ENCODE peak calls at places on chromosome 2, in eight cellular contexts. O, G, R, B, D, N, C and Z are unnamed samples.

GRCh38 chr2:164896634-164897033 is 55.0 kb upstream of the COBLL1 start:
- DNase-seq in B (no peak), N (peak), C (no peak), R (no peak), G (peak), D (peak), O (no peak), Z (no peak)

GRCh38 chr2:25620077-25620476 is 53.3 kb downstream of the DTNB start:
- DNase-seq in D (no peak), C (no peak), G (no peak), O (no peak), N (no peak), R (no peak), B (no peak), Z (no peak)

GRCh38 chr2:179991344-179991743 is 15.8 kb downstream of the CWC22 start:
- DNase-seq in O (no peak), N (peak), R (no peak), B (no peak), G (peak), D (no peak), C (no peak), Z (no peak)

GRCh38 chr2:173797586-173798263 is 167.4 kb downstream of the SP3 start:
- DNase-seq in G (no peak), O (no peak), N (no peak), D (no peak), B (no peak), C (no peak), R (no peak), Z (no peak)

GRCh38 chr2:46971914-46972313 is 56.3 kb upstream of the MCFD2 start:
- DNase-seq in N (no peak), R (no peak), B (no peak), G (no peak), C (no peak), D (no peak), O (no peak), Z (no peak)

GRCh38 chr2:227374158-227374557 is 4.9 kb downstream of the TM4SF20 start:
- DNase-seq in D (no peak), R (no peak), O (no peak), N (peak), C (no peak), G (no peak), B (no peak), Z (no peak)

GRCh38 chr2:148255929-148256328 is 235.0 kb downstream of the MBD5 start:
- DNase-seq in O (peak), G (no peak), C (no peak), D (no peak), N (no peak), R (no peak), B (no peak), Z (no peak)

GRCh38 chr2:240584486-240585031 is 2.0 kb upstream of the CAPN10 start:
- DNase-seq in D (peak), O (no peak), N (peak), B (peak), G (peak), C (no peak), R (peak), Z (no peak)

GRCh38 chr2:142422041-142422440 is 291.2 kb upstream of the LRP1B start:
- DNase-seq in R (no peak), G (no peak), B (no peak), O (no peak), D (no peak), C (no peak), N (no peak), Z (no peak)

GRCh38 chr2:18119883-18120282 is 241.4 kb downstream of the KCNS3 start:
- DNase-seq in B (no peak), D (no peak), O (no peak), N (peak), G (peak), R (peak), C (peak), Z (no peak)

GRCh38 chr2:54503828-54504227 is 47.7 kb downstream of the SPTBN1 start:
- DNase-seq in G (no peak), B (no peak), N (no peak), D (no peak), O (no peak), R (no peak), C (no peak), Z (no peak)

GRCh38 chr2:234827096-234827860 is 124.5 kb upstream of the SH3BP4 start:
- DNase-seq in B (no peak), G (no peak), C (no peak), N (peak), O (no peak), R (no peak), D (no peak), Z (no peak)

GRCh38 chr2:69204654-69205053 is 182.4 kb downstream of the GFPT1 start:
- DNase-seq in C (no peak), N (no peak), R (no peak), O (no peak), D (no peak), B (no peak), G (no peak), Z (no peak)

GRCh38 chr2:67394734-67395133 is 2.4 kb upstream of the ETAA1 start:
- DNase-seq in N (peak), R (no peak), O (no peak), D (no peak), B (no peak), C (no peak), G (peak), Z (no peak)

GRCh38 chr2:108786008-108786353 is 590 bp upstream of the CCDC138 start:
- DNase-seq in C (no peak), D (no peak), R (no peak), N (no peak), B (no peak), O (no peak), G (no peak), Z (no peak)

GRCh38 chr2:178074123-178075005 is 1.8 kb upstream of the PDE11A start:
- DNase-seq in G (peak), O (no peak), D (no peak), R (no peak), B (no peak), C (no peak), N (peak), Z (no peak)

GRCh38 chr2:156321243-156321904 is 11.1 kb downstream of the NR4A2 start:
- DNase-seq in D (no peak), B (no peak), C (no peak), G (no peak), N (no peak), R (no peak), O (no peak), Z (peak)

GRCh38 chr2:54318810-54319209 is 62.8 kb upstream of the TSPYL6 start:
- DNase-seq in R (no peak), N (no peak), G (no peak), C (no peak), D (no peak), O (no peak), B (no peak), Z (no peak)

GRCh38 chr2:80256396-80257167 is 48.0 kb downstream of the LRRTM1 start:
- DNase-seq in D (no peak), N (peak), B (no peak), O (no peak), C (no peak), R (no peak), G (no peak), Z (no peak)

GRCh38 chr2:155913356-155913755 is 419.2 kb downstream of the NR4A2 start:
- DNase-seq in G (no peak), R (no peak), N (no peak), C (no peak), D (no peak), B (no peak), O (no peak), Z (no peak)

GRCh38 chr2:47890711-47891368 is 15.5 kb downstream of the FBXO11 start:
- DNase-seq in D (no peak), G (peak), N (peak), O (no peak), R (no peak), B (no peak), C (no peak), Z (no peak)

DNA sequence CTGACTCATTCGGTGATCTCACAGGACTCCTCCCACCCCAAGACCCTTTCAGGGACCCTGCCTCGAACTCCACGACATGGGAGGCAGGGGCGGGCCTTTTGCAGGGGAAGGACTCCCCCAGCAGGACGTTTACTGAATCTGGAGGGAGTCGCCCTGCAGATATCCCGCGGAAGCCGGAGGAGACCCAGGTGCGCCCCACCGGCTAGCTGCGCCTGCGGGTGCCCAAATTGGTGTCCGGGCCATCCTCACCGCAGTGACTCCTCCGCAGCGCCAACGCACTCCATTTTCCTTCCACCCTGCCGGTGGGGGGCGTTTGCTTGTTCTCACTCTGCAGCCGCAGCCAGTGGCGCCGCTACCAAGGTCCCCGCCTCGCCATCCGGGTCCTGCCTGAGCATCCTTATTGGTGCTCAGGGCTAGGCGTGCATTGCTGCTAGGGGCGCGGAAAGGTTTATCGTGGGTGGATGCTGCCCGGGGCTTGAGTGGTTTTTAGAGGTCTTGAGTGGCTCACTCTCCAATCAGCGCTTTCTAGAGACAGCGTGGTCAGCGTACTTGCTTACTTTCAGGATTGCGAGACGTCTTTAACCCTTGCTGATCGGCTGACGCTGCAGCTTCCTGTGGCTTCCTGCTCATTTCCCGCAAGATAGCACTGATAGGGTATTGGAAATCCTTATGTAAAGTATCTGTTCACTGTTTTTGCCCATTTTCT is 81.4 kb downstream of the BIN1 start:
- DNase-seq in G (peak), O (peak), B (peak), C (peak), R (peak), N (peak), D (peak), Z (peak)
- H3K27ac ChIP-seq in G (no peak), O (no peak), B (no peak), C (no peak), R (no peak), N (peak), D (no peak), Z (no peak)

GRCh38 chr2:88834866-88835265 is 143.4 kb downstream of the RPIA start:
- DNase-seq in N (no peak), C (no peak), D (no peak), R (no peak), G (no peak), O (no peak), B (no peak), Z (no peak)
- H3K4me3 ChIP-seq in N (no peak), C (no peak), D (no peak), R (no peak), G (no peak), O (no peak), B (no peak), Z (no peak)

GRCh38 chr2:30205456-30205855 is 25.9 kb upstream of the LBH start:
- DNase-seq in C (peak), O (no peak), B (no peak), N (no peak), D (no peak), G (no peak), R (no peak), Z (no peak)

GRCh38 chr2:30200875-30201274 is 30.5 kb upstream of the LBH start:
- DNase-seq in D (no peak), R (no peak), N (peak), O (no peak), B (no peak), C (peak), G (no peak), Z (no peak)

GRCh38 chr2:30204281-30204680 is 27.1 kb upstream of the LBH start:
- DNase-seq in C (peak), R (no peak), D (no peak), G (no peak), N (no peak), O (peak), B (no peak), Z (no peak)

GRCh38 chr2:30201990-30202389 is 29.3 kb upstream of the LBH start:
- DNase-seq in G (no peak), B (peak), N (peak), D (no peak), C (peak), R (no peak), O (no peak), Z (no peak)

GRCh38 chr2:30203156-30203555 is 28.2 kb upstream of the LBH start:
- DNase-seq in D (no peak), R (no peak), C (peak), O (no peak), G (no peak), B (no peak), N (no peak), Z (no peak)
- H3K27ac ChIP-seq in D (no peak), R (no peak), C (peak), O (no peak), G (no peak), B (peak), N (no peak), Z (no peak)

GRCh38 chr2:136363470-136363869 is 245.5 kb upstream of the CXCR4 start:
- DNase-seq in G (no peak), C (no peak), N (no peak), D (no peak), O (no peak), B (no peak), R (no peak), Z (no peak)

GRCh38 chr2:136360790-136361189 is 242.8 kb upstream of the CXCR4 start:
- DNase-seq in G (no peak), O (no peak), D (no peak), C (no peak), B (no peak), R (no peak), N (no peak), Z (no peak)

GRCh38 chr2:136359121-136359965 is 241.4 kb upstream of the CXCR4 start:
- DNase-seq in O (no peak), B (no peak), G (no peak), D (no peak), R (no peak), C (no peak), N (no peak), Z (no peak)

GRCh38 chr2:136362676-136363390 is 244.9 kb upstream of the CXCR4 start:
- DNase-seq in G (no peak), O (peak), R (no peak), C (no peak), B (no peak), D (peak), N (no peak), Z (no peak)

DNA sequence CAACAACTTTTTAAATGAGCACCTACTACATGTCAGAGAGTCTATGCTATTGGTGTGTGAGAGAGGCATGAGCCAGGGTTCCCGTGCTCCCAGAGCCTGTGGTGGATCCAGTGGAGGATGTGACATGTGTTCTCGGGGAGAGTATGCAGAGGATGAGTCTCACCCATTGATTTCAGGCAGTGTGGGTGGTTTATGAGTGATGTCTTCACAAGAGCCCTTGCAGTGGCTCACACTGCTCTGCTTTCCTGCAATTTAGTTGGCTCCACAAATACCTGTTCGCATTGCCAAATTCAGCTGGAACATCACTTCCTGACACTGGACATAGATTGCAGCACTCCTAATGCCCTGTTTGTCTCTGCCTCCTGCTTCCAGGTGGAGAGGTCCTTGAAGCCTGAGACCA is 243.6 kb upstream of the CXCR4 start:
- DNase-seq in C (no peak), N (no peak), D (no peak), O (no peak), R (no peak), G (no peak), B (no peak), Z (no peak)
- H3K4me3 ChIP-seq in C (no peak), N (no peak), D (no peak), O (no peak), R (no peak), G (no peak), B (no peak), Z (no peak)